ENCODE peak calls at places on chromosome 19, in four cellular contexts. E is sigmoid colon; D is thoracic aorta; B is CD8-positive, alpha-beta memory T cell. W is an unnamed sample. For H3K36me3, the result is how much of the 10 kb centered on the place peaks cover.

GRCh38 chr19:57664269-57665127 is 4.2 kb upstream of the ZSCAN4 start:
- DNase-seq in E (peak), D (no peak), B (no peak), W (no peak)

GRCh38 chr19:45340899-45341453 is 426 bp downstream of the KLC3 start:
- DNase-seq in E (no peak), D (no peak), B (no peak), W (no peak)

GRCh38 chr19:57512845-57513244 is 13.1 kb downstream of the ZNF773 start:
- DNase-seq in E (no peak), D (no peak), B (no peak), W (peak)

GRCh38 chr19:45934551-45935230 is 20.1 kb upstream of the NANOS2 start:
- DNase-seq in E (no peak), D (no peak), B (no peak), W (no peak)

GRCh38 chr19:58053480-58054156 is 5.5 kb upstream of the ZNF135 start:
- DNase-seq in E (no peak), D (no peak), B (no peak), W (no peak)

GRCh38 chr19:13841339-13842293 is 35.3 kb upstream of the NANOS3 start:
- DNase-seq in E (peak), D (no peak), B (no peak), W (no peak)

GRCh38 chr19:5131866-5132561 is 163.1 kb downstream of the KDM4B start:
- DNase-seq in E (no peak), D (no peak), B (peak), W (peak)

GRCh38 chr19:50362656-50363424 is 2.6 kb downstream of the NAPSA start:
- DNase-seq in E (no peak), D (no peak), B (no peak), W (no peak)

GRCh38 chr19:46520616-46521015 is 24.9 kb upstream of the PNMA8B start:
- DNase-seq in E (no peak), D (no peak), B (no peak), W (no peak)

GRCh38 chr19:55446060-55446459 is 3.0 kb upstream of the SHISA7 start:
- DNase-seq in E (no peak), D (no peak), B (no peak), W (no peak)

GRCh38 chr19:58047672-58048071 is 11.4 kb upstream of the ZNF135 start:
- DNase-seq in E (no peak), D (no peak), B (no peak), W (no peak)

GRCh38 chr19:56217039-56217949 is 15.2 kb downstream of the ZSCAN5C start:
- DNase-seq in E (no peak), D (no peak), B (no peak), W (no peak)

GRCh38 chr19:47005873-47006272 is 13.8 kb upstream of the NPAS1 start:
- DNase-seq in E (no peak), D (no peak), B (no peak), W (peak)

GRCh38 chr19:1173160-1173844 is 766 bp downstream of the SBNO2 start:
- DNase-seq in E (peak), D (no peak), B (no peak), W (peak)

GRCh38 chr19:10654610-10655456 is 687 bp downstream of the ILF3 start:
- DNase-seq in E (peak), D (no peak), B (no peak), W (peak)

GRCh38 chr19:38862321-38863059 is 12.7 kb upstream of the HNRNPL start:
- DNase-seq in E (peak), D (no peak), B (no peak), W (no peak)

GRCh38 chr19:31340059-31341025 is 8.9 kb downstream of the TSHZ3 start:
- DNase-seq in E (no peak), D (no peak), B (peak), W (peak)

GRCh38 chr19:10420444-10421239 is at the start of gene PDE4A:
- DNase-seq in E (no peak), D (no peak), B (peak), W (peak)

GRCh38 chr19:47613165-47614146 is 4.5 kb downstream of the BICRA start:
- DNase-seq in E (peak), D (no peak), B (no peak), W (no peak)

GRCh38 chr19:38718747-38719543 is 25.3 kb downstream of the CAPN12 start:
- DNase-seq in E (peak), D (no peak), B (no peak), W (no peak)

GRCh38 chr19:51107406-51108065 is 673 bp downstream of the CTU1 start:
- DNase-seq in E (no peak), D (no peak), B (peak), W (peak)

GRCh38 chr19:54191671-54192453 is 754 bp downstream of the TSEN34 start:
- DNase-seq in E (peak), D (no peak), B (no peak), W (no peak)

GRCh38 chr19:7921302-7921954 is 1.3 kb downstream of the SNAPC2 start:
- DNase-seq in E (no peak), D (no peak), B (no peak), W (no peak)

GRCh38 chr19:1856698-1857603 is 6.4 kb downstream of the KLF16 start:
- DNase-seq in E (peak), D (peak), B (peak), W (peak)

GRCh38 chr19:18046066-18046718 is 38.2 kb downstream of the ARRDC2 start:
- DNase-seq in E (no peak), D (no peak), B (no peak), W (no peak)

GRCh38 chr19:43725468-43725867 is 9.6 kb downstream of the IRGC start:
- DNase-seq in E (no peak), D (no peak), B (no peak), W (peak)

GRCh38 chr19:13134626-13135025 is 15.5 kb downstream of the STX10 start:
- DNase-seq in E (no peak), D (no peak), B (no peak), W (no peak)

GRCh38 chr19:34409189-34410164 is 5.3 kb downstream of the PDCD2L start:
- DNase-seq in E (no peak), D (no peak), B (no peak), W (no peak)

GRCh38 chr19:47411101-47411500 is 8.2 kb downstream of the MEIS3 start:
- DNase-seq in E (no peak), D (no peak), B (no peak), W (no peak)

GRCh38 chr19:17948474-17948966 is 15.7 kb downstream of the CCDC124 start:
- DNase-seq in E (no peak), D (no peak), B (no peak), W (no peak)

GRCh38 chr19:11624064-11624463 is 26.8 kb downstream of the ZNF627 start:
- DNase-seq in E (no peak), D (no peak), B (no peak), W (no peak)

GRCh38 chr19:47511681-47512080 is 3.2 kb downstream of the NAPA start:
- DNase-seq in E (no peak), D (no peak), B (no peak), W (no peak)

GRCh38 chr19:583198-583967 is 6.3 kb upstream of the HCN2 start:
- DNase-seq in E (no peak), D (no peak), B (no peak), W (no peak)

GRCh38 chr19:14412436-14413071 is 6.6 kb downstream of the DDX39A start:
- DNase-seq in E (no peak), D (no peak), B (no peak), W (no peak)

GRCh38 chr19:33268162-33268991 is 34.0 kb downstream of the CEBPA start:
- DNase-seq in E (no peak), D (no peak), B (no peak), W (no peak)

GRCh38 chr19:48970139-48970766 is 5.1 kb downstream of the FTL start:
- DNase-seq in E (no peak), D (no peak), B (no peak), W (no peak)

GRCh38 chr19:48968179-48968661 is 3.1 kb downstream of the FTL start:
- DNase-seq in E (no peak), D (no peak), B (no peak), W (no peak)

GRCh38 chr19:48969276-48970138 is 4.4 kb downstream of the FTL start:
- DNase-seq in E (peak), D (no peak), B (no peak), W (peak)

GRCh38 chr19:48968813-48969218 is 3.7 kb downstream of the FTL start:
- DNase-seq in E (peak), D (no peak), B (no peak), W (no peak)

DNA sequence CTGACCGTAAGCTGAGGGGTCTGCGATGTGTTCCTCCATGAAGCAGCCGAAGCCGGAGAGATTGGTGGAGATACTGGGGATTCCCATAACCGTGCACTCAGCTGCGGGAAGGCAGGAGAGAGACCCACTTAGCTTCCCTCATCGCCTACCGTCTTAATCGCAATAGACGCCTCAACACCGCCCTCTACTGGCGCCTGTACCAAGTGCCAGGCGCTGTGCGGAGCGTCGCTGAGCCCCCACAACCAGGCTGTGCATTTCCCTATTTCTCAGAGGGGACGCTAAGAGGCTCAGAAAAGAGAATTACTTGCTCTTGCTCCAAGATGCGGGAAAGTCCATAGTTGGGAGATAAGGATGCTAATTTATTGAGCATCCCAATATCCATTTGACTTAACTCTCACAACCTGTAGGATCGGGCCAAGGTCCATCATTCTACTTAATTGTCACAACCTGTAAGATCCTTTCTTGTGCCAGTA is 5.8 kb downstream of the FTL start:
- DNase-seq in E (peak), D (no peak), B (peak), W (peak)
- H3K36me3 ChIP-seq in E (under half), D (half or more), B (under half), W (half or more)

GRCh38 chr19:6185093-6185824 is 49.8 kb downstream of the ACSBG2 start:
- DNase-seq in E (no peak), D (no peak), B (no peak), W (no peak)
- H3K4me3 ChIP-seq in E (no peak), D (no peak), B (no peak), W (no peak)

DNA sequence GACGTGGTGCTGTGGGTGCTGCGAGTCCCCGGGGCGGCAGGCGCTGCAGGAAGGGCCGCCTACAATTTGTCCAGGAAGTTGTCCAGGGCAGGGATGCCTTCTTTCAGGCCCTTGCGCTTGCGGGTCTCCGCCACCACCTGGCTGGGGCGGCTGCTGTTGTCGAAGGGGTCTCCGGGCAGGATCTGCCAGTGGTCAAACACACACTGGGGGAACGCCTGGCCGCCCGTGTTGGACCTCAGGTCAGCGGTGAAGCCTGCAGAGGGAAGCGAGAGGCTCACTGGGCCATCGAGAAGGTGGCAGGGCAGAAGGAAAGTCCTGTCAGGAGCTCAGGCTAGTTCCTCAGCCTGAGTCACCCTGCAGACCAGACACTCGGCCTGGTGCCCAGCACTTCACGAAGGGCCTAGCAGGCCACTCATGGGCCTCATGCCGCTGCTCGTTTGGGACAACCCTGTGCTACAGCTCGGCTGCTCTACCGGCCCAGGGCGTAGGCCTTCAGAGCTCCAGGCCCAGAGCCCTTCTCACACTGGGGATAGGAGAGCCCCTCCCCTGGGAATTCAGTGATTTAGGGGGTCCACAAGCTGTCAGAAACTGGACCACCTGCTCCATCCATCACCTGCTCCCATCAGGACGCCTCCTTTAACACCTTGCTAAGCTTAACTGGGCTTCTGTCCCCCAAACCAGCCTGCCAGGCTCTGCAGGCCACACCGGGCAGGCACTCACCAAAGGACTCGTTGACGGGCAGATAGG is 5.8 kb upstream of the DAPK3 start:
- DNase-seq in E (peak), D (no peak), B (peak), W (no peak)
- H3K36me3 ChIP-seq in E (half or more), D (half or more), B (half or more), W (half or more)

GRCh38 chr19:40802300-40803169 is 3.5 kb downstream of the EGLN2 start:
- DNase-seq in E (peak), D (no peak), B (peak), W (peak)
- H3K4me3 ChIP-seq in E (peak), D (peak), B (peak), W (peak)

GRCh38 chr19:19304186-19304975 is 15.9 kb downstream of the SUGP1 start:
- DNase-seq in E (no peak), D (no peak), B (no peak), W (no peak)
- H3K36me3 ChIP-seq in E (under half), D (under half), B (under half), W (half or more)

GRCh38 chr19:35752746-35753350 is 4.0 kb downstream of the HSPB6 start:
- DNase-seq in E (peak), D (no peak), B (no peak), W (no peak)
- H3K4me3 ChIP-seq in E (no peak), D (no peak), B (no peak), W (no peak)

DNA sequence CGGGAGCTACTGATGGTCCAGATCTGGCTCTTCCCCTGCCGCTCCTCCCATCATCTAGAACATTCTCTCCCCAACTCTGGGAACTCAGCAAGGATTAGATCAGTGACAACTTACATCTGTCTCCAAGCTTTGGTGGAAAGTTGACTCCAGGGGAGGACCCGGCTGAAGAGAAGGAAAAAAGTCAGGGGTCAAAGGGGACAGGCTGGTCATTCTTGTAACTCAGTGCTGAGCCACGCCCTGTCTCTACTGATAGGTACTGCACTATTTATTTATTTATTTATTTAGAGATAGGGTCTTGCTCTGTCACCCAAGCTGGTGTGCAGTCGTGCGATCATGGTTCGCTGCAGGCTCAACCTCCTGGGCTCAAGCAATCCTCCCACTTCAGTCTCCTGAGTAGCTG is 14.3 kb downstream of the PLEKHA4 start:
- DNase-seq in E (no peak), D (no peak), B (no peak), W (no peak)
- H3K36me3 ChIP-seq in E (under half), D (under half), B (under half), W (under half)

GRCh38 chr19:29810504-29810871 is 1.3 kb upstream of the CCNE1 start:
- DNase-seq in E (no peak), D (no peak), B (peak), W (no peak)
- H3K4me3 ChIP-seq in E (no peak), D (no peak), B (no peak), W (peak)

GRCh38 chr19:16094360-16095070 is 17.2 kb upstream of the RAB8A start:
- DNase-seq in E (no peak), D (no peak), B (no peak), W (no peak)
- H3K36me3 ChIP-seq in E (half or more), D (half or more), B (half or more), W (half or more)

W was measured in OCI-LY7.